ENCODE peak calls at places on chromosomes 11 and 22, in nine cellular contexts. U, V, B, T, A, G, C, I and N are unnamed samples.

GRCh38 chr22:39574779-39575551 is 4.4 kb downstream of the CACNA1I start:
- DNase-seq in U (no peak), A (no peak), V (no peak), G (no peak), T (peak), C (no peak), I (peak), B (peak), N (no peak)

GRCh38 chr11:69569306-69570200 is 71.4 kb upstream of the CCND1 start:
- DNase-seq in V (no peak), U (no peak), A (no peak), C (no peak), T (no peak), G (no peak), B (no peak), I (no peak), N (no peak)

GRCh38 chr11:65429724-65430405 is 7.3 kb downstream of the NEAT1 start:
- DNase-seq in C (no peak), B (peak), I (peak), U (no peak), G (no peak), A (peak), T (peak), V (no peak), N (peak)

GRCh38 chr22:19096555-19096954 is 25.7 kb downstream of the DGCR2 start:
- DNase-seq in V (no peak), U (no peak), A (no peak), T (no peak), I (no peak), C (no peak), B (no peak), G (no peak), N (no peak)

GRCh38 chr22:17412232-17412631 is 43.0 kb downstream of the CECR2 start:
- DNase-seq in T (no peak), U (no peak), B (no peak), A (no peak), G (no peak), I (no peak), C (peak), V (no peak), N (no peak)

GRCh38 chr22:22547692-22548348 is 11.2 kb downstream of the PRAME start:
- DNase-seq in G (no peak), U (no peak), C (no peak), T (no peak), B (no peak), I (no peak), A (no peak), V (no peak), N (no peak)

GRCh38 chr11:56885854-56886253 is 102.9 kb upstream of the OR5AK2 start:
- DNase-seq in V (no peak), G (no peak), C (no peak), A (no peak), U (no peak), T (no peak), B (no peak), I (no peak), N (no peak)

GRCh38 chr11:72573380-72573949 is 100.8 kb downstream of the PDE2A start:
- DNase-seq in A (peak), I (peak), U (peak), T (peak), G (no peak), B (peak), C (no peak), V (no peak), N (peak)

GRCh38 chr22:49727191-49727880 is 100.3 kb downstream of the BRD1 start:
- DNase-seq in I (no peak), V (no peak), A (no peak), U (no peak), G (no peak), B (no peak), T (no peak), C (no peak), N (no peak)

GRCh38 chr22:40560551-40560950 is 76.0 kb downstream of the MRTFA start:
- DNase-seq in G (no peak), U (no peak), T (no peak), C (peak), A (no peak), V (no peak), B (peak), I (no peak), N (no peak)